ENCODE peak calls at places on chromosomes 7 and 10, in seven cellular contexts. D is spleen, W is cardiac muscle cell, H is Karpas-422, I is lower lobe of right lung, K is colonic mucosa, V is heart right ventricle. U is an unnamed sample.

GRCh38 chr7:45073843-45074737 is 14.7 kb downstream of the NACAD start:
- DNase-seq in I (no peak), K (no peak), V (peak), W (no peak), D (peak), H (no peak), U (no peak)

GRCh38 chr7:28956608-28957063 is 1.5 kb downstream of the TRIL start:
- DNase-seq in K (peak), W (peak), H (no peak), D (peak), V (peak), I (peak), U (peak)

GRCh38 chr10:6383099-6383812 is 180.5 kb downstream of the PFKFB3 start:
- DNase-seq in W (peak), I (no peak), D (no peak), H (no peak), V (no peak), K (no peak), U (no peak)

GRCh38 chr10:89738551-89739209 is 37.3 kb downstream of the KIF20B start:
- DNase-seq in V (no peak), W (no peak), H (peak), K (no peak), I (no peak), D (no peak), U (no peak)

GRCh38 chr10:72847681-72848080 is 45.9 kb upstream of the OIT3 start:
- DNase-seq in W (no peak), K (no peak), H (no peak), V (no peak), D (no peak), I (no peak), U (no peak)

GRCh38 chr10:18238875-18239485 is 98.8 kb downstream of the CACNB2 start:
- DNase-seq in H (peak), D (no peak), K (no peak), I (no peak), V (no peak), W (peak), U (peak)

GRCh38 chr10:121947931-121948330 is 20.1 kb upstream of the ATE1 start:
- DNase-seq in W (no peak), I (no peak), V (no peak), K (no peak), H (no peak), D (no peak), U (no peak)

GRCh38 chr7:74275401-74275881 is 13.8 kb upstream of the CLIP2 start:
- DNase-seq in D (no peak), W (no peak), V (no peak), K (no peak), I (no peak), H (peak), U (peak)

GRCh38 chr10:103679096-103679790 is 176.1 kb downstream of the SH3PXD2A start:
- DNase-seq in D (no peak), V (no peak), H (no peak), I (no peak), K (no peak), W (peak), U (no peak)

GRCh38 chr10:103678104-103678526 is 177.3 kb downstream of the SH3PXD2A start:
- DNase-seq in K (peak), D (peak), W (peak), I (peak), H (peak), V (peak), U (no peak)

GRCh38 chr10:103677486-103677885 is 177.9 kb downstream of the SH3PXD2A start:
- DNase-seq in V (no peak), I (no peak), K (no peak), H (no peak), W (no peak), D (no peak), U (no peak)

GRCh38 chr10:103676058-103676785 is 179.2 kb downstream of the SH3PXD2A start:
- DNase-seq in W (peak), H (no peak), K (no peak), I (no peak), V (no peak), D (no peak), U (no peak)

DNA sequence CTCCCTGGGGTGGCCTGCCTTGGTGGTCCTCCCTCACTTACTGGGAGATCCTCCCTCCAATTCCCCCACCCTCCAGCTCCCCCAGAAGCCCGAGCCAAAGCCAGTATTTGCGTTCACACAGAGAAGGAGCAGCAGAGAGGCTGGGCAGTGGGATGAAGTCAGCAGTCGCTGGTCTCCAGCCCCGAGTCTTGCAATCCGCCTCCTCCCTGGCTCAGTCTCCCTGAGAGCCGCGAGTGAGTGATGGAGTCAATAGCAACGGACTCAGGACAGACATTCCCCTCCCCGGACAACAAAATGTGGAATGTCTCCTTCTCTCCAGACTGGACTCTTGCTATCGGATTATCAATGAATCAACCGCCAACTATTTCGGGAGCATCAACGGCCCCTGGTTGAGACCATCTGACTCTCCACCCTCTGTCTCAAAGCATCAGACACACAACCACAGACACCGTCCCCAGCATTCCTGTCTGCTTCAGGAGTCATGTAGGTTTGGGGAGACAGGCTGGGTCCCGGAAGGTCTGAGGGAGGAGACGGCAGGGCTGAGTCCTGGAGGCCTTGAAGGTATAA is 178.4 kb downstream of the SH3PXD2A start:
- DNase-seq in W (peak), K (no peak), V (no peak), I (no peak), H (no peak), D (no peak), U (no peak)
- H3K27ac ChIP-seq in W (peak), K (peak), V (peak), I (peak), H (no peak), D (peak), U (no peak)

DNA sequence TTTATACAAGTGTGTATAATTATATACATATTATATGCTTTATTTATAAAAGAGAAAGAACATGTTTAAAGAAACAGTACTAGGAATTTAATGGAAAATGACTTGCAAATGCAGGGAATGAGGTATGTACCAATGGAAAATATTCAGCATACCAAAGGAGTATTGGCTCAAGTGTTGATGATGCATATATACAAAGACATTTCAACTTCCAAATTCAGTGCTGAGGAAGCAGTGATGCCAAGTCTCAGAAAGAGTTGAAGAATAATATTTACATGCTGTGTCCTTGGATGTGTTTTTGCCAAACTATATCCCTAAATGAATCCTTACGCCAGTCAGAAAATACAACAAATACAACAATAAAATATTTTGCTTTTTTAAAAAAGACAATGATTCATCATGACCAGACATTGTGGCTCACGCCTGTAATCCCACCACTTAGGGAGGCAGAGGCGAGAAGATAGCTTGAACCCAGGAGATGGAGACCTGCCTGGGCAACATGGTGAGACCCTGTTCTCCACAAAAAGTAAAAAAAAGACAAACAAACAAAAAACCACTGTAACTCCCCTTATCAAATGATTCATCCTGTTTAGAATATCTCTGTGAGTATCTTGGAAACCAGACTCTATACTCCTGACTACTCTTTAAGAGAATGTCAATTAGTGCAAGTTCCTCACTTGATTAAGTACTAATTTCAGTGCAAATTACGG is 157.2 kb downstream of the CHRM2 start:
- DNase-seq in W (peak), H (no peak), K (no peak), V (no peak), D (no peak), I (no peak), U (no peak)
- H3K27ac ChIP-seq in W (no peak), H (no peak), K (no peak), V (no peak), D (no peak), I (no peak), U (no peak)

GRCh38 chr10:78508955-78509354 is 475.3 kb downstream of the RPS24 start:
- DNase-seq in I (no peak), W (no peak), H (no peak), K (no peak), V (no peak), D (no peak), U (no peak)
- H3K27ac ChIP-seq in I (no peak), W (no peak), H (no peak), K (no peak), V (no peak), D (no peak), U (no peak)

DNA sequence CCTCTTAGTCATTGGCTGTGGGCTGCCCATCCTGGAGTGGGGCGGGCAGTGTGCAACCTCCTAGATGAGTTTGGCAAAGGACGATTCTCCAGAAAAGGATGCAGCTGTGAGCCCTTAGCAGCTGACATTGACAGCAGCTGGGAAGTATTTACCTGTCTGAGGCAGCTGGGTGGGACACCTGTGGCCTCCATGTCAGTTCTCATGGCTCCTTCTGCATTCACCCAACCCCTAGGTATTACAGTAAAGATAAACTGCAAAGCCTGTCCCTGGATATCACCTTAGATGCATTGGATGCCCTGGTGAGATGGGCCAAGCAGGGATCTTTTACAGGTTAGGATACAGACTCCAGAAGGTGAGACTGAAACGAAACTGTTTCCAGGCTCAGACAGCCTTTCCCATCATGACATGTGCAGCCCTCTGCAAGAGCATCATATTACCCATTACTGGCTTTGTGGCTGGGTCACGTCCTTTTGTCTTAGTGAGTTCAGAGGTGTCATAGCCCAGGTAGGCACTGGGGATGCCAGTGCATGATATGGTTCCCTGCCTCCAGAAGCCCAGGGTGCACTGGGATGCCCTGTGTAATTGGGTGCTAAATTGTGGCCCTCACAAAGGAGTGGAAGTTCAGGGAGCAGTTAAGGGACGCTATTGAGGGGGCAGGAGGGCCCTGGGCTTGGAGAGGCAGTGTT is 28.9 kb downstream of the MINDY4 start:
- DNase-seq in K (no peak), D (no peak), V (no peak), H (no peak), W (no peak), I (no peak), U (no peak)
- H3K27ac ChIP-seq in K (no peak), D (no peak), V (peak), H (peak), W (no peak), I (no peak), U (no peak)

DNA sequence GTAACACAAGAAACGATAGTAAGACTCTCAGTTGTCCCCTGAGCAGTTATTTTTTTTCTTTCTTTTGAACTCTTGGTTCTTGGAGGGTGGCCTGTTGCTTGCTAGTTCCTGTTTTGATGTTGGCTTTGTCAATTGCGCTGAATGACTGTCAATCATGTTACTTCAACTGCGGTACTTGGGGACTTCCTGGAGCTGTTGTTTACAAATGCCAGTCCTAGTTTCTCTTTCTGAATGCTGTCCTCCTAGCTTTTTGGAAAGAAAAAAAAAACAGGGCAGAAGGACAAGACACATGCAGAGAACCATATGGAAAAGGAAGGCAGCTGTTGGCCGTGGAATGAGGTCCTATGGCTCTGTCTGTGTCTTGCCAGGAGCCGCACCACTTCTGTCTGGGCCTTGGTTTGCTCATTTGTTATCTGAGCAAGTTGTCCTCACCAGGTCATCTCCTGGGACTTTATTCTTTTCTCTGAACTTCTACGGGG is 7.0 kb upstream of the PDCD4 start:
- DNase-seq in I (no peak), W (no peak), V (no peak), D (no peak), K (no peak), H (no peak), U (no peak)
- H3K27ac ChIP-seq in I (peak), W (no peak), V (peak), D (peak), K (peak), H (peak), U (no peak)